ENCODE peak calls at places on chromosomes 5 and 9, in six cellular contexts. E, A, W, O, C and P are unnamed samples.

GRCh38 chr9:21549251-21549765 is 67.2 kb upstream of the IFNE start:
- DNase-seq in E (peak; percentile 97), A (no peak), W (no peak), O (no peak), C (no peak), P (no peak)

GRCh38 chr5:171965740-171966139 is 40.7 kb downstream of the FBXW11 start:
- DNase-seq in E (no peak), A (no peak), W (no peak), O (no peak), C (no peak), P (no peak)

GRCh38 chr5:6902597-6902996 is 189.4 kb downstream of the TENT4A start:
- DNase-seq in E (no peak), A (no peak), W (no peak), O (no peak), C (no peak), P (no peak)

GRCh38 chr5:171667341-171668096 is 118.1 kb upstream of the SMIM23 start:
- DNase-seq in E (peak; percentile 72), A (peak; percentile 72), W (peak; percentile 84), O (peak; percentile 82), C (peak; percentile 9), P (peak; percentile 73)

GRCh38 chr9:694499-695154 is 146.9 kb upstream of the DMRT1 start:
- DNase-seq in E (peak; percentile 93), A (no peak), W (no peak), O (no peak), C (peak; percentile 88), P (peak; percentile 48)

GRCh38 chr5:81768960-81769452 is 18.1 kb upstream of the SSBP2 start:
- DNase-seq in E (peak; percentile 87), A (no peak), W (no peak), O (no peak), C (peak; percentile 97), P (peak; percentile 95)

GRCh38 chr5:180437336-180437735 is 56.8 kb upstream of the CNOT6 start:
- DNase-seq in E (no peak), A (no peak), W (no peak), O (no peak), C (no peak), P (no peak)

GRCh38 chr5:79418276-79418675 is 95.7 kb downstream of the HOMER1 start:
- DNase-seq in E (no peak), A (no peak), W (no peak), O (no peak), C (no peak), P (peak; percentile 89)

GRCh38 chr9:100534401-100534800 is 43.5 kb upstream of the CAVIN4 start:
- DNase-seq in E (no peak), A (no peak), W (no peak), O (no peak), C (no peak), P (no peak)

GRCh38 chr9:27198175-27198574 is 89.2 kb downstream of the TEK start:
- DNase-seq in E (peak; percentile 38), A (no peak), W (no peak), O (no peak), C (no peak), P (no peak)

GRCh38 chr9:38079410-38080105 is 10.5 kb upstream of the SHB start:
- DNase-seq in E (peak; percentile 48), A (no peak), W (peak; percentile 26), O (peak; percentile 35), C (no peak), P (no peak)

GRCh38 chr9:94825620-94825958 is 99.1 kb downstream of the AOPEP start:
- DNase-seq in E (no peak), A (no peak), W (no peak), O (no peak), C (no peak), P (no peak)

DNA sequence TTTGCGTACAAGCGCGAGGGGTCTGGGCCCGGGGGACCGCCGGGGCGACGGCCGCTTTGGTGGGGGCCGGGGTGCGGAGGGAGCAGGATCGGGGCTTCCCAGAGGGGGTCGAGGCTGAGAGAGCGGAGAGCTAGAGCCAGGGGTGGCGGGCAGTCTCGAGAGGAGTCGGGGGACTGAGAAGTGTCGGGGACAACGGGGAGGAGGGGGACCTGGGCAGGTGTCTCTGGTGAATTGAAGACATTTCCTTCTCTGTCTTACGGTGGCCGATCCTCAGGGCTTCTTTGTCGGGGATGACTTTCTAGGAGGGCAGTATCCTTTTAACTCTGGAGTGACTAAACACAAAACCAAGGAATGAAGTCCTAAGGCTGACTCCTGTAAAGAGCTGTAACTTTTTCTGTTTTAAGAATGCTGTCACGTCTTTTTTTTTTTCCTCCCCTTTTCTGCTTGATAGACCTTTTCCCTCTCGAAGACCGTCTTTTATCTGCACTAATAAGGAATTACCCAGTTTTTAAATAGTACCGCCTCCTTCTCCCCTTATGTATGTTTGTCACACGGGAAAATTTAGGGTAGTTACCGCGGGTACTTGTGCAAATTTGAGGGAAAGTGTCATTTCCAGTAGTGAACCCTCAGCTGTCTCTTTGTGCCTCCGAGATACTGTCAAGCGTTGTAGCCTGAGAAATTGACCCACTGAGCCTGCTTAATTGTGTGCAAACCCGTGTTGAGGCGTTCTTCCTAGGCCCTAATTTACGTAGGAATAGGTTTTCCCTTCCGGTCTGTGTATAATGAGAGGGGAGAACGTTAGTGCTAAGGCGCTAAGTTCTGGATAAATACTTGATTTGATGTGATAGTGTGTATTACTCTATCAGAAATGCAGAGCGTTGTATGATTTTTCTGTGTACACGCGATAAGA is 888 bp downstream of the DENND4C start:
- DNase-seq in E (peak; percentile 17), A (peak; percentile 9), W (no peak), O (no peak), C (peak; percentile 40), P (no peak)
- H2AFZ ChIP-seq in E (peak overlapping the region; percentile 98), A (peak overlapping the region; percentile 93), W (no peak overlapping the region), O (no peak overlapping the region), C (peak overlapping the region; percentile 85), P (peak overlapping the region; percentile 97)

GRCh38 chr5:36876965-36877666 is 547 bp downstream of the NIPBL start:
- DNase-seq in E (peak; percentile 56), A (peak; percentile 71), W (peak; percentile 55), O (peak; percentile 76), C (peak; percentile 77), P (peak; percentile 58)
- H2BK120ac ChIP-seq in E (peak overlapping the region; percentile 64), A (peak overlapping the region; percentile 94), W (peak overlapping the region; percentile 56), O (no peak overlapping the region), C (peak overlapping the region; percentile 92), P (peak overlapping the region; percentile 89)

DNA sequence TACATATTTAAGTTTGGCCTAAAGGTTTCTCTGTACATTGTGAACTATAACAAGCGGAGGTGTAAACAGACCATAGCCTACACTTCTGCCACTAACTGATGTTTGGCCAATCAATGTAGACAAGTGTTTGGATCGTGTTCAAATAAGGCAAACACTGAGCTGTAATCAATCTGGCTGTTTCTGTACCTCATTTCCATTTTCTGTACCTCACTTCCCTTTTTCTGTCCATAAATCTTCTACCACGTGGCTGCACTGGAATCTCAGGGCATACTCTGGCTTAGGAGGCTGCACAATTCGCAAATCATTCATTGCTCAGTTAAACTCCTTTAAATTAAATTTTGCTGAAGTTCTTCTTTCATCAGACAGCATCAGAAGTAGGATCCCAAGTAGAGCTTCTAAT is 140.9 kb downstream of the SLC25A46 start:
- DNase-seq in E (no peak), A (no peak), W (no peak), O (no peak), C (no peak), P (no peak)
- H2AFZ ChIP-seq in E (no peak overlapping the region), A (no peak overlapping the region), W (no peak overlapping the region), O (no peak overlapping the region), C (no peak overlapping the region), P (no peak overlapping the region)

GRCh38 chr9:112174965-112175795 is at the start of gene SUSD1:
- DNase-seq in E (no peak), A (peak; percentile 33), W (peak; percentile 52), O (peak; percentile 70), C (peak; percentile 37), P (peak; percentile 70)
- H2BK120ac ChIP-seq in E (peak within 1 kb of the TSS; percentile 50), A (no peak within 1 kb of the TSS), W (no peak within 1 kb of the TSS), O (no peak within 1 kb of the TSS), C (peak within 1 kb of the TSS; percentile 94), P (peak within 1 kb of the TSS; percentile 82)

GRCh38 chr5:176444742-176445141 is 3.4 kb upstream of the FAF2 start:
- DNase-seq in E (no peak), A (no peak), W (no peak), O (no peak), C (no peak), P (no peak)

GRCh38 chr5:176446884-176447537 is 1.2 kb upstream of the FAF2 start:
- DNase-seq in E (no peak), A (peak; percentile 2), W (peak; percentile 43), O (no peak), C (no peak), P (no peak)

GRCh38 chr5:176440932-176441706 is 7.1 kb upstream of the FAF2 start:
- DNase-seq in E (peak; percentile 26), A (no peak), W (no peak), O (no peak), C (peak; percentile 22), P (no peak)

GRCh38 chr5:176438959-176439757 is 9.0 kb upstream of the FAF2 start:
- DNase-seq in E (peak; percentile 88), A (no peak), W (no peak), O (no peak), C (peak; percentile 96), P (no peak)

GRCh38 chr5:176441921-176442323 is 6.3 kb upstream of the FAF2 start:
- DNase-seq in E (peak; percentile 70), A (no peak), W (no peak), O (no peak), C (peak; percentile 73), P (no peak)
- H2AFZ ChIP-seq in E (peak overlapping the region; percentile 75), A (peak overlapping the region; percentile 60), W (no peak overlapping the region), O (peak overlapping the region; percentile 47), C (no peak overlapping the region), P (no peak overlapping the region)

GRCh38 chr9:107154766-107155165 is 128.3 kb upstream of the RAD23B start:
- DNase-seq in E (no peak), A (no peak), W (no peak), O (no peak), C (no peak), P (no peak)

GRCh38 chr9:107155244-107155817 is 127.7 kb upstream of the RAD23B start:
- DNase-seq in E (no peak), A (no peak), W (peak; percentile 34), O (peak; percentile 45), C (no peak), P (no peak)

GRCh38 chr9:107161338-107161737 is 121.7 kb upstream of the RAD23B start:
- DNase-seq in E (no peak), A (no peak), W (no peak), O (no peak), C (no peak), P (no peak)

GRCh38 chr9:107154291-107154690 is 128.8 kb upstream of the RAD23B start:
- DNase-seq in E (no peak), A (no peak), W (no peak), O (no peak), C (no peak), P (no peak)

DNA sequence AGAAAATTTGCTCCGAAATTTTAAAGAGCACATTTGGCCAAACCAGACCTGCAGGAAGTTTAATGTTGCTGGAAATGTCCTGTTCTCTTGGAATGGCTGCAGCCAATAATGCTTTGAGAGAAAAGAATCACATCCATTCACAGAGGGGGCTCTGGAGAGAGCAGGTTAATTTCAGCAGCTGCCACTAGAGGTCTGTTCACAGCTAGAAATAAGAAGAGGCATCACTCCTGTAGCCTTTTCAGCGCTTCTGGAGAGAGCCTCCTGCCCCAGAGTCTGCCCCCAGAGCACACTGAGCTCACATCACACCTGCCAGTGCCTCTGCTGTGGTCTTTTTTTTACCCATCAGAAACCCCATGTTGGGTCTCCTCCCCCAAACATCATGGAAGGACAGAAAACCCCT is 124.8 kb upstream of the RAD23B start:
- DNase-seq in E (peak; percentile 37), A (peak; percentile 23), W (peak; percentile 78), O (peak; percentile 47), C (peak; percentile 53), P (no peak)
- H2BK120ac ChIP-seq in E (no peak overlapping the region), A (no peak overlapping the region), W (no peak overlapping the region), O (no peak overlapping the region), C (no peak overlapping the region), P (no peak overlapping the region)